ENCODE peak calls at places on chromosomes 6 and 20, in nine cellular contexts. H is breast epithelium; B is CD8-positive, alpha-beta memory T cell; Y is progenitor cell of endocrine pancreas; Q is left lobe of liver; E is stimulated activated naive CD8-positive, alpha-beta T cell treated with anti-CD3 and anti-CD28 coated beads, Interleukin-15, Interleukin-2, amounts not matched to agents 100 U/mL and 50 U/mL, for 24 hours; K is amygdala; L is posterior vena cava; I is lung. A is an unnamed sample.

GRCh38 chr6:56734334-56734733 is 91.6 kb upstream of the DST start:
- DNase-seq in I (no peak), Y (no peak), E (no peak), L (no peak), H (no peak), B (no peak), K (no peak), Q (no peak), A (no peak)

GRCh38 chr20:16262594-16262993 is 310.7 kb downstream of the KIF16B start:
- DNase-seq in L (no peak), B (no peak), E (no peak), Y (no peak), I (no peak), K (no peak), Q (no peak), H (no peak), A (no peak)

GRCh38 chr20:61699184-61700066 is 366.3 kb downstream of the TAF4 start:
- DNase-seq in Y (no peak), Q (no peak), I (no peak), K (no peak), H (no peak), L (no peak), B (no peak), E (no peak), A (no peak)

GRCh38 chr6:139369568-139370046 is 4.8 kb downstream of the CITED2 start:
- DNase-seq in Y (no peak), I (no peak), H (no peak), B (no peak), K (no peak), E (no peak), Q (no peak), L (no peak), A (peak; percentile 76)

GRCh38 chr20:47438464-47439381 is 63.0 kb upstream of the NCOA3 start:
- DNase-seq in Q (no peak), Y (no peak), B (no peak), L (peak; percentile 58), I (peak; percentile 52), H (peak; percentile 37), E (peak; percentile 21), K (no peak), A (no peak)

GRCh38 chr20:63738687-63739128 is 868 bp upstream of the SLC2A4RG start:
- DNase-seq in I (peak; percentile 61), Y (no peak), K (no peak), Q (peak; percentile 78), L (no peak), H (no peak), E (peak; percentile 43), B (peak; percentile 36), A (no peak)

GRCh38 chr20:20225325-20225724 is 142.6 kb upstream of the INSM1 start:
- DNase-seq in H (no peak), I (no peak), L (no peak), K (no peak), B (no peak), E (no peak), Y (no peak), Q (no peak), A (peak; percentile 27)

GRCh38 chr6:105560611-105561066 is 157.8 kb upstream of the PREP start:
- DNase-seq in E (no peak), Q (no peak), H (no peak), K (no peak), I (no peak), B (no peak), Y (no peak), L (no peak), A (no peak)

GRCh38 chr20:57986776-57987175 is 241.7 kb downstream of the ANKRD60 start:
- DNase-seq in B (no peak), Y (no peak), I (no peak), Q (no peak), K (no peak), L (no peak), E (no peak), H (no peak), A (no peak)

GRCh38 chr6:25156123-25156522 is 123.1 kb upstream of the CARMIL1 start:
- DNase-seq in E (no peak), K (no peak), Q (no peak), Y (no peak), I (no peak), L (no peak), B (no peak), H (no peak), A (no peak)

GRCh38 chr6:25991785-25992412 is 29.3 kb downstream of the TRIM38 start:
- DNase-seq in B (peak; percentile 14), L (peak; percentile 93), Y (peak; percentile 34), E (peak; percentile 59), Q (peak; percentile 75), I (peak; percentile 71), H (peak; percentile 66), K (no peak), A (peak; percentile 62)

GRCh38 chr20:6756961-6757595 is 10.4 kb upstream of the BMP2 start:
- DNase-seq in Q (no peak), E (no peak), K (no peak), B (no peak), I (no peak), Y (no peak), H (no peak), L (no peak), A (no peak)

GRCh38 chr6:32603888-32604287 is 14.2 kb upstream of the HLA-DRB1 start:
- DNase-seq in E (no peak), B (no peak), I (no peak), Y (no peak), L (no peak), H (no peak), K (no peak), Q (no peak), A (no peak)

GRCh38 chr20:45450097-45450818 is 19.3 kb upstream of the WFDC2 start:
- DNase-seq in Q (no peak), I (no peak), E (no peak), H (no peak), B (no peak), L (no peak), Y (no peak), K (no peak), A (peak; percentile 36)

GRCh38 chr20:62745959-62746288 is 37.3 kb downstream of the NTSR1 start:
- DNase-seq in B (no peak), H (no peak), E (no peak), I (no peak), Q (no peak), L (peak; percentile 69), K (no peak), Y (no peak), A (no peak)

GRCh38 chr6:113120577-113121285 is 736.4 kb upstream of the MARCKS start:
- DNase-seq in H (no peak), E (no peak), Q (no peak), B (no peak), L (no peak), K (no peak), Y (no peak), I (no peak), A (no peak)

GRCh38 chr20:62367136-62367482 is at the start of gene LAMA5:
- DNase-seq in I (no peak), Q (no peak), E (peak; percentile 31), H (no peak), Y (peak; percentile 65), L (no peak), B (no peak), K (no peak), A (peak; percentile 46)

GRCh38 chr6:123333000-123333756 is 303.6 kb downstream of the TRDN start:
- DNase-seq in I (no peak), H (no peak), Y (no peak), L (no peak), Q (no peak), E (no peak), B (no peak), K (no peak), A (no peak)

GRCh38 chr6:43268782-43269272 is 25.5 kb downstream of the TTBK1 start:
- DNase-seq in I (no peak), Q (no peak), K (no peak), H (no peak), E (no peak), L (no peak), B (no peak), Y (no peak), A (no peak)

GRCh38 chr6:40960784-40961430 is 78.1 kb downstream of the UNC5CL start:
- DNase-seq in H (no peak), E (no peak), K (no peak), L (no peak), B (no peak), I (no peak), Y (no peak), Q (no peak), A (no peak)

GRCh38 chr6:105733556-105734162 is 330.8 kb upstream of the PREP start:
- DNase-seq in K (no peak), I (no peak), E (no peak), Y (no peak), B (no peak), Q (no peak), H (no peak), L (no peak), A (peak; percentile 44)

GRCh38 chr6:28737750-28738395 is 185.9 kb downstream of the TRIM27 start:
- DNase-seq in L (no peak), E (no peak), B (no peak), Y (no peak), Q (no peak), I (no peak), K (no peak), H (no peak), A (no peak)

GRCh38 chr20:329851-330232 is 4.5 kb downstream of the SOX12 start:
- DNase-seq in Q (no peak), E (no peak), H (no peak), K (no peak), I (no peak), B (no peak), L (peak; percentile 62), Y (no peak), A (no peak)

GRCh38 chr6:4913705-4914411 is 90.0 kb downstream of the RPP40 start:
- DNase-seq in Y (no peak), Q (no peak), B (no peak), H (no peak), L (no peak), I (no peak), K (no peak), E (no peak), A (peak; percentile 67)

GRCh38 chr6:113146878-113147277 is 710.3 kb upstream of the MARCKS start:
- DNase-seq in K (no peak), Y (no peak), E (no peak), L (no peak), B (no peak), Q (no peak), H (no peak), I (no peak), A (peak; percentile 42)

GRCh38 chr6:8944548-8944947 is 509.2 kb upstream of the SLC35B3 start:
- DNase-seq in Y (no peak), L (no peak), K (no peak), I (no peak), Q (no peak), H (no peak), B (no peak), E (no peak), A (no peak)